ENCODE peak calls at places on chromosome 5, in five cellular contexts. P, S, D, O and W are unnamed samples.
A peak's percentile ranks its signal among the peaks of the same experiment; 100 is the strongest.

GRCh38 chr5:151041577-151042268 is 21.3 kb downstream of the GPX3 start:
- DNase-seq in P (no peak), S (no peak), D (no peak), O (no peak), W (peak; percentile 38)

GRCh38 chr5:56415356-56415765 is 182.2 kb upstream of the ANKRD55 start:
- DNase-seq in P (peak; percentile 84), S (no peak), D (peak; percentile 85), O (peak; percentile 83), W (no peak)

GRCh38 chr5:111512026-111512405 is 319 bp downstream of the STARD4 start:
- DNase-seq in P (peak; percentile 40), S (no peak), D (peak; percentile 28), O (peak; percentile 47), W (no peak)

GRCh38 chr5:84058561-84058960 is 326.1 kb downstream of the EDIL3 start:
- DNase-seq in P (no peak), S (no peak), D (no peak), O (no peak), W (no peak)

GRCh38 chr5:154826-155225 is 36.5 kb upstream of the LRRC14B start:
- DNase-seq in P (no peak), S (peak; percentile 7), D (no peak), O (no peak), W (peak; percentile 38)

GRCh38 chr5:75331-76320 is 16.3 kb upstream of the PLEKHG4B start:
- DNase-seq in P (no peak), S (no peak), D (no peak), O (no peak), W (no peak)

GRCh38 chr5:148000036-148000435 is 63.7 kb upstream of the SPINK5 start:
- DNase-seq in P (no peak), S (no peak), D (no peak), O (no peak), W (no peak)

GRCh38 chr5:98474802-98475201 is 298.7 kb upstream of the RGMB start:
- DNase-seq in P (peak; percentile 38), S (no peak), D (peak; percentile 31), O (peak; percentile 56), W (no peak)

GRCh38 chr5:150042459-150042858 is 41.9 kb downstream of the HMGXB3 start:
- DNase-seq in P (no peak), S (no peak), D (no peak), O (no peak), W (no peak)

GRCh38 chr5:56088967-56089829 is 94.4 kb upstream of the IL6ST start:
- DNase-seq in P (peak; percentile 72), S (no peak), D (peak; percentile 95), O (no peak), W (no peak)

GRCh38 chr5:177179431-177179830 is 45.9 kb downstream of the NSD1 start:
- DNase-seq in P (no peak), S (no peak), D (no peak), O (no peak), W (no peak)

GRCh38 chr5:62689599-62690368 is 111.2 kb downstream of the LRRC70 start:
- DNase-seq in P (no peak), S (no peak), D (peak; percentile 9), O (no peak), W (no peak)

GRCh38 chr5:474826-475661 is 32.1 kb downstream of the EXOC3 start:
- DNase-seq in P (peak; percentile 12), S (no peak), D (peak; percentile 14), O (no peak), W (peak; percentile 89)

GRCh38 chr5:87229780-87230179 is 37.9 kb upstream of the RASA1 start:
- DNase-seq in P (peak; percentile 24), S (no peak), D (peak; percentile 16), O (no peak), W (no peak)

GRCh38 chr5:122262107-122262506 is 49.9 kb upstream of the SNCAIP start:
- DNase-seq in P (peak; percentile 34), S (no peak), D (peak; percentile 48), O (no peak), W (no peak)

GRCh38 chr5:122743231-122743630 is 31.6 kb upstream of the SNX2 start:
- DNase-seq in P (no peak), S (no peak), D (no peak), O (no peak), W (no peak)

GRCh38 chr5:179791881-179792611 is 1.7 kb upstream of the LTC4S start:
- DNase-seq in P (no peak), S (peak; percentile 9), D (no peak), O (no peak), W (no peak)

GRCh38 chr5:109529520-109529919 is 119.7 kb upstream of the PJA2 start:
- DNase-seq in P (peak; percentile 72), S (no peak), D (peak; percentile 65), O (peak; percentile 66), W (no peak)

GRCh38 chr5:130550553-130550940 is 614.5 kb downstream of the HINT1 start:
- DNase-seq in P (no peak), S (no peak), D (no peak), O (no peak), W (no peak)

GRCh38 chr5:154146409-154146808 is 44.1 kb upstream of the GALNT10 start:
- DNase-seq in P (no peak), S (no peak), D (no peak), O (no peak), W (no peak)

GRCh38 chr5:109685916-109686315 is 3.8 kb upstream of the MAN2A1 start:
- DNase-seq in P (no peak), S (no peak), D (no peak), O (no peak), W (no peak)

GRCh38 chr5:127549551-127549950 is 32.1 kb downstream of the PRRC1 start:
- DNase-seq in P (no peak), S (peak; percentile 33), D (no peak), O (peak; percentile 14), W (no peak)

GRCh38 chr5:180644129-180644824 is 5.1 kb downstream of the FLT4 start:
- DNase-seq in P (no peak), S (peak; percentile 9), D (no peak), O (no peak), W (no peak)

GRCh38 chr5:173765661-173766060 is 122.5 kb upstream of the CPEB4 start:
- DNase-seq in P (no peak), S (no peak), D (no peak), O (no peak), W (no peak)

GRCh38 chr5:106269252-106269843 is 1401.4 kb downstream of the EFNA5 start:
- DNase-seq in P (peak; percentile 55), S (no peak), D (peak; percentile 43), O (peak; percentile 65), W (no peak)

GRCh38 chr5:43416988-43417394 is 4.8 kb upstream of the CCL28 start:
- DNase-seq in P (no peak), S (no peak), D (no peak), O (no peak), W (no peak)

DNA sequence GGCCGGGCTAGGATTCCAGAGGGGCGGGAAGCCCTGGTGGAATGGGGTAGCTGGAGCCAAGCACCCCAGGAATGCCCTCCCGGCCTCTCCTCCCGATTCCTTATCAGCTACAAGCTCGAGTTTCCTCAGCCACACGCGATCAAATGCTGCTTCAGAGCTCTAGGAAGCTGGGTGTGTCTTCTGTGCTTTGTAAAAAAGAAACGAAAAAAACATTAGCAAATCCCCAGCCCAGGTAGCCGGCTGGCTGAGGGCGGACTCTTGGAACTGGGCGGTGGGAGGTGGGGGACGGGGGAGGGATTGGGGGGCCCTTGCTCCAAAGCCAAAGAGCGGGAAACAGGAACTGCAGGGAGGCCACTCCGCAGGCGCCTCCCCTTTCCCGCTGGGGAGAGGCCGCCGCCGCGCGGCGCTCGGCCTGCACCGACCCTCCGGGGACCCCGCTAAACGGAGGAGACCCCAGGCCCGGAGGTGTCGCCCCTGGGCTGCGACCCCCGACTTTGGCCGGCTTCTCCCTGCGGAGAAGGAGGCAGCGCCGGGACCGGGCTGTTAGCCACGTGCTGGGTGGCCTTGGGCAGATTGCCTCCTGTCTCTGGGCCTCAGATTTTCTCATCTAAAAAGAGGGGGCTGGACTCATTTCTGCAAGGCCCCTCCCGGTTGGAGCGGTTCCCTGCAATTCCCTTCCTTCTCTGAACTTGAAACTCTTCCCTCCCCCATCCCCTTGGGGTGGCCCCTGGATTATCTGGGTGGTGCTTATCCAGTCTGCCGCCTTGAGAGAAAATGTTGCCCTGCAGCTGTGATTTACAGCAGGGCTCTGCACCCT is 40.9 kb upstream of the FABP6 start:
- DNase-seq in P (peak; percentile 73), S (no peak), D (peak; percentile 96), O (peak; percentile 88), W (no peak)
- TF ChIP-seq CTCF in P (no peak), S (no peak), D (peak; percentile 27), O (peak; percentile 22), W (peak; percentile 36)

GRCh38 chr5:159290741-159291140 is 27.7 kb downstream of the UBLCP1 start:
- DNase-seq in P (no peak), S (no peak), D (no peak), O (no peak), W (no peak)
- TF ChIP-seq CTCF in P (no peak), S (no peak), D (no peak), O (no peak), W (no peak)

GRCh38 chr5:143714629-143715028 is 97.3 kb upstream of the HMHB1 start:
- DNase-seq in P (no peak), S (no peak), D (peak; percentile 27), O (no peak), W (no peak)

GRCh38 chr5:143716856-143717255 is 95.1 kb upstream of the HMHB1 start:
- DNase-seq in P (no peak), S (no peak), D (no peak), O (no peak), W (no peak)

GRCh38 chr5:143713331-143714032 is 98.5 kb upstream of the HMHB1 start:
- DNase-seq in P (peak; percentile 80), S (no peak), D (peak; percentile 78), O (peak; percentile 40), W (no peak)

GRCh38 chr5:143720689-143721088 is 91.3 kb upstream of the HMHB1 start:
- DNase-seq in P (no peak), S (no peak), D (no peak), O (no peak), W (no peak)

DNA sequence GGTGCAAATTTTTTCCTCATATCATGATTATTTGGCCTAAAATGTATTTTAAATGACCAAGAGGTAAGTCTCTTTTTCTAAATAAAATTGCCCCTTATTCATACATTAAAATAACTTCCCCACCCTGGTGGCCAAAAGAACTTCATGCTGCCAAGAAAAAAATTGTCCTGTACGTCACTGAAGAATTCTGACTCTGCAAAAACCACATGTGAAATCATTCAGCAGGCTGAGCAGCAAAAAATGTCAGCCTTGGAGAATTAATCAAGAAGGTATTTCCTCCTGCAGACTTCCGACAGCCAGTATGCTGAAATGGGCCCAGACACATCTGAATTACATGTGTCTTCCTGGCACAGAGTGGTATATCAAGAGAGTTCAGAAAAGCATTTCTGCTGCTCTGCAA is 94.6 kb upstream of the HMHB1 start:
- DNase-seq in P (peak; percentile 92), S (no peak), D (peak; percentile 92), O (peak; percentile 18), W (no peak)
- TF ChIP-seq CTCF in P (peak; percentile 27), S (peak; percentile 48), D (peak; percentile 38), O (no peak), W (peak; percentile 72)

DNA sequence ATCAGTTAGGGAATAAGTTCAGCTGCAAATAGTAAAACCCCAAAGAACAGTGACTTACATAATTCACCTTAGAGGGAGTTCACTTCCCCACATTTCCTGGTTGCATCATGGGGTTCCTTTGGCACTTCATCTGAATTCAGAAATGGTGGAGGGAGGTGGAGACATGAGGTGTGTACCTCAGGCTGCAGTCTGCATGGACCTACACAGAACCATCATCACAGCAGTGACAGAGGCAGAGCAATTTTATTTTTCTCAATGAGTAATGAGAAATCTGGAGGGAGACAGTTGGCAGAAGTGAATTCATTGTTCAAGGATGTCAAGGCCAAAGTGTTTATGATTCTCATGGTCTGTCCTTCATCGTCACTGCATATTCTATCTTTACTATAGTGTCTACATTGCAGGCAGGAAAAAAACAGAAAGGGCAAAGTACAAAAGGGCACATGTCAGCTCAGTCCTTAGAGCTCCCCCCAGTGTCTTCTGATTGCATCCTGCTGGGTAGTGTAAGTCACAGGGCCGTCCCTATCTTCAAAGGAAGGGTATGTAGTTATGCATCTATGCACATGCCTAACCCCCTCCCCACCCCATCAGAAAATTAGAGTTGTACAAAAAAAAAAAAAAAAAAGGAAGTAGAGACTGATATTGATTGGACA is 132.8 kb upstream of the APC start:
- DNase-seq in P (peak; percentile 2), S (peak; percentile 12), D (no peak), O (no peak), W (no peak)
- TF ChIP-seq CTCF in P (peak; percentile 15), S (no peak), D (no peak), O (no peak), W (no peak)